ENCODE peak calls at places on chromosomes 13 and 19, in ten cellular contexts. One of them, this sample, is unnamed.

GRCh38 chr19:19562665-19563347 is 24.7 kb downstream of the CILP2 start:
- DNase-seq in aorta: no peak
- DNase-seq in H54: no peak
- DNase-seq in effector memory CD8-positive, alpha-beta T cell: no peak
- DNase-seq in occipital lobe: no peak
- DNase-seq in B cell: no peak
- DNase-seq in stimulated activated CD8-positive, alpha-beta memory T cell treated with anti-CD3 and anti-CD28 coated beads, Interleukin-15, amount 100 ng/mL, for 4 hours: no peak
- DNase-seq in AG09309: no peak
- DNase-seq in fibroblast of pulmonary artery: no peak
- DNase-seq in stimulated activated naive CD8-positive, alpha-beta T cell treated with anti-CD3 and anti-CD28 coated beads, Interleukin-15, Interleukin-2, amounts not matched to agents 100 U/mL and 50 U/mL, for 24 hours: no peak
- DNase-seq in this sample: no peak

GRCh38 chr19:49988007-49988406 is 27.0 kb upstream of the SIGLEC11 start:
- DNase-seq in aorta: no peak
- DNase-seq in H54: no peak
- DNase-seq in effector memory CD8-positive, alpha-beta T cell: no peak
- DNase-seq in occipital lobe: no peak
- DNase-seq in B cell: no peak
- DNase-seq in stimulated activated CD8-positive, alpha-beta memory T cell treated with anti-CD3 and anti-CD28 coated beads, Interleukin-15, amount 100 ng/mL, for 4 hours: no peak
- DNase-seq in AG09309: no peak
- DNase-seq in fibroblast of pulmonary artery: no peak
- DNase-seq in stimulated activated naive CD8-positive, alpha-beta T cell treated with anti-CD3 and anti-CD28 coated beads, Interleukin-15, Interleukin-2, amounts not matched to agents 100 U/mL and 50 U/mL, for 24 hours: no peak
- DNase-seq in this sample: no peak

GRCh38 chr13:24185591-24186232 is 25.2 kb downstream of the SPATA13 start:
- DNase-seq in aorta: no peak
- DNase-seq in H54: no peak
- DNase-seq in effector memory CD8-positive, alpha-beta T cell: no peak
- DNase-seq in occipital lobe: no peak
- DNase-seq in B cell: no peak
- DNase-seq in stimulated activated CD8-positive, alpha-beta memory T cell treated with anti-CD3 and anti-CD28 coated beads, Interleukin-15, amount 100 ng/mL, for 4 hours: no peak
- DNase-seq in AG09309: no peak
- DNase-seq in fibroblast of pulmonary artery: peak; percentile 38
- DNase-seq in stimulated activated naive CD8-positive, alpha-beta T cell treated with anti-CD3 and anti-CD28 coated beads, Interleukin-15, Interleukin-2, amounts not matched to agents 100 U/mL and 50 U/mL, for 24 hours: no peak
- DNase-seq in this sample: no peak

GRCh38 chr19:45467115-45467455 is 711 bp upstream of the FOSB start:
- DNase-seq in aorta: no peak
- DNase-seq in H54: no peak
- DNase-seq in effector memory CD8-positive, alpha-beta T cell: no peak
- DNase-seq in occipital lobe: no peak
- DNase-seq in B cell: no peak
- DNase-seq in stimulated activated CD8-positive, alpha-beta memory T cell treated with anti-CD3 and anti-CD28 coated beads, Interleukin-15, amount 100 ng/mL, for 4 hours: no peak
- DNase-seq in AG09309: no peak
- DNase-seq in fibroblast of pulmonary artery: no peak
- DNase-seq in stimulated activated naive CD8-positive, alpha-beta T cell treated with anti-CD3 and anti-CD28 coated beads, Interleukin-15, Interleukin-2, amounts not matched to agents 100 U/mL and 50 U/mL, for 24 hours: no peak
- DNase-seq in this sample: no peak

GRCh38 chr19:54343868-54344267 is 4.9 kb upstream of the LILRA4 start:
- DNase-seq in aorta: no peak
- DNase-seq in H54: no peak
- DNase-seq in effector memory CD8-positive, alpha-beta T cell: no peak
- DNase-seq in occipital lobe: no peak
- DNase-seq in B cell: no peak
- DNase-seq in stimulated activated CD8-positive, alpha-beta memory T cell treated with anti-CD3 and anti-CD28 coated beads, Interleukin-15, amount 100 ng/mL, for 4 hours: no peak
- DNase-seq in AG09309: no peak
- DNase-seq in fibroblast of pulmonary artery: no peak
- DNase-seq in stimulated activated naive CD8-positive, alpha-beta T cell treated with anti-CD3 and anti-CD28 coated beads, Interleukin-15, Interleukin-2, amounts not matched to agents 100 U/mL and 50 U/mL, for 24 hours: no peak
- DNase-seq in this sample: no peak

GRCh38 chr13:106455777-106456176 is 79.7 kb downstream of the EFNB2 start:
- DNase-seq in aorta: no peak
- DNase-seq in H54: no peak
- DNase-seq in effector memory CD8-positive, alpha-beta T cell: no peak
- DNase-seq in occipital lobe: no peak
- DNase-seq in B cell: no peak
- DNase-seq in stimulated activated CD8-positive, alpha-beta memory T cell treated with anti-CD3 and anti-CD28 coated beads, Interleukin-15, amount 100 ng/mL, for 4 hours: no peak
- DNase-seq in AG09309: peak; percentile 8
- DNase-seq in fibroblast of pulmonary artery: no peak
- DNase-seq in stimulated activated naive CD8-positive, alpha-beta T cell treated with anti-CD3 and anti-CD28 coated beads, Interleukin-15, Interleukin-2, amounts not matched to agents 100 U/mL and 50 U/mL, for 24 hours: no peak
- DNase-seq in this sample: no peak

GRCh38 chr13:23470706-23471610 is 37.5 kb upstream of the SACS start:
- DNase-seq in aorta: no peak
- DNase-seq in H54: no peak
- DNase-seq in effector memory CD8-positive, alpha-beta T cell: no peak
- DNase-seq in occipital lobe: no peak
- DNase-seq in B cell: no peak
- DNase-seq in stimulated activated CD8-positive, alpha-beta memory T cell treated with anti-CD3 and anti-CD28 coated beads, Interleukin-15, amount 100 ng/mL, for 4 hours: no peak
- DNase-seq in AG09309: no peak
- DNase-seq in fibroblast of pulmonary artery: no peak
- DNase-seq in stimulated activated naive CD8-positive, alpha-beta T cell treated with anti-CD3 and anti-CD28 coated beads, Interleukin-15, Interleukin-2, amounts not matched to agents 100 U/mL and 50 U/mL, for 24 hours: no peak
- DNase-seq in this sample: no peak

GRCh38 chr19:39924389-39924788 is 10.0 kb downstream of the FCGBP start:
- DNase-seq in aorta: no peak
- DNase-seq in H54: no peak
- DNase-seq in effector memory CD8-positive, alpha-beta T cell: no peak
- DNase-seq in occipital lobe: no peak
- DNase-seq in B cell: no peak
- DNase-seq in stimulated activated CD8-positive, alpha-beta memory T cell treated with anti-CD3 and anti-CD28 coated beads, Interleukin-15, amount 100 ng/mL, for 4 hours: no peak
- DNase-seq in AG09309: no peak
- DNase-seq in fibroblast of pulmonary artery: no peak
- DNase-seq in stimulated activated naive CD8-positive, alpha-beta T cell treated with anti-CD3 and anti-CD28 coated beads, Interleukin-15, Interleukin-2, amounts not matched to agents 100 U/mL and 50 U/mL, for 24 hours: no peak
- DNase-seq in this sample: no peak

GRCh38 chr13:45393941-45394570 is 24.1 kb downstream of the SLC25A30 start:
- DNase-seq in aorta: no peak
- DNase-seq in H54: peak; percentile 27
- DNase-seq in effector memory CD8-positive, alpha-beta T cell: no peak
- DNase-seq in occipital lobe: peak; percentile 10
- DNase-seq in B cell: peak; percentile 68
- DNase-seq in stimulated activated CD8-positive, alpha-beta memory T cell treated with anti-CD3 and anti-CD28 coated beads, Interleukin-15, amount 100 ng/mL, for 4 hours: no peak
- DNase-seq in AG09309: no peak
- DNase-seq in fibroblast of pulmonary artery: peak; percentile 67
- DNase-seq in stimulated activated naive CD8-positive, alpha-beta T cell treated with anti-CD3 and anti-CD28 coated beads, Interleukin-15, Interleukin-2, amounts not matched to agents 100 U/mL and 50 U/mL, for 24 hours: peak; percentile 46
- DNase-seq in this sample: peak; percentile 41

GRCh38 chr13:52846567-52847321 is 1.7 kb downstream of the PCDH8 start:
- DNase-seq in aorta: peak; percentile 85
- DNase-seq in H54: no peak
- DNase-seq in effector memory CD8-positive, alpha-beta T cell: no peak
- DNase-seq in occipital lobe: peak; percentile 11
- DNase-seq in B cell: peak; percentile 39
- DNase-seq in stimulated activated CD8-positive, alpha-beta memory T cell treated with anti-CD3 and anti-CD28 coated beads, Interleukin-15, amount 100 ng/mL, for 4 hours: no peak
- DNase-seq in AG09309: no peak
- DNase-seq in fibroblast of pulmonary artery: peak; percentile 22
- DNase-seq in stimulated activated naive CD8-positive, alpha-beta T cell treated with anti-CD3 and anti-CD28 coated beads, Interleukin-15, Interleukin-2, amounts not matched to agents 100 U/mL and 50 U/mL, for 24 hours: peak; percentile 49
- DNase-seq in this sample: no peak

GRCh38 chr19:1365306-1365963 is 18.3 kb upstream of the NDUFS7 start:
- DNase-seq in aorta: no peak
- DNase-seq in H54: no peak
- DNase-seq in effector memory CD8-positive, alpha-beta T cell: no peak
- DNase-seq in occipital lobe: no peak
- DNase-seq in B cell: no peak
- DNase-seq in stimulated activated CD8-positive, alpha-beta memory T cell treated with anti-CD3 and anti-CD28 coated beads, Interleukin-15, amount 100 ng/mL, for 4 hours: no peak
- DNase-seq in AG09309: no peak
- DNase-seq in fibroblast of pulmonary artery: no peak
- DNase-seq in stimulated activated naive CD8-positive, alpha-beta T cell treated with anti-CD3 and anti-CD28 coated beads, Interleukin-15, Interleukin-2, amounts not matched to agents 100 U/mL and 50 U/mL, for 24 hours: no peak
- DNase-seq in this sample: no peak

GRCh38 chr19:38736036-38736412 is 8.2 kb downstream of the CAPN12 start:
- DNase-seq in aorta: peak; percentile 89
- DNase-seq in H54: no peak
- DNase-seq in effector memory CD8-positive, alpha-beta T cell: peak; percentile 63
- DNase-seq in occipital lobe: no peak
- DNase-seq in B cell: peak; percentile 82
- DNase-seq in stimulated activated CD8-positive, alpha-beta memory T cell treated with anti-CD3 and anti-CD28 coated beads, Interleukin-15, amount 100 ng/mL, for 4 hours: peak; percentile 42
- DNase-seq in AG09309: no peak
- DNase-seq in fibroblast of pulmonary artery: no peak
- DNase-seq in stimulated activated naive CD8-positive, alpha-beta T cell treated with anti-CD3 and anti-CD28 coated beads, Interleukin-15, Interleukin-2, amounts not matched to agents 100 U/mL and 50 U/mL, for 24 hours: peak; percentile 68
- DNase-seq in this sample: peak; percentile 46

GRCh38 chr19:54478677-54479266 is 5.7 kb upstream of the CDC42EP5 start:
- DNase-seq in aorta: peak; percentile 41
- DNase-seq in H54: no peak
- DNase-seq in effector memory CD8-positive, alpha-beta T cell: no peak
- DNase-seq in occipital lobe: no peak
- DNase-seq in B cell: peak; percentile 48
- DNase-seq in stimulated activated CD8-positive, alpha-beta memory T cell treated with anti-CD3 and anti-CD28 coated beads, Interleukin-15, amount 100 ng/mL, for 4 hours: no peak
- DNase-seq in AG09309: no peak
- DNase-seq in fibroblast of pulmonary artery: peak; percentile 67
- DNase-seq in stimulated activated naive CD8-positive, alpha-beta T cell treated with anti-CD3 and anti-CD28 coated beads, Interleukin-15, Interleukin-2, amounts not matched to agents 100 U/mL and 50 U/mL, for 24 hours: no peak
- DNase-seq in this sample: peak; percentile 39

GRCh38 chr13:77918391-77919261 is at the start of gene EDNRB:
- DNase-seq in aorta: peak; percentile 79
- DNase-seq in H54: no peak
- DNase-seq in effector memory CD8-positive, alpha-beta T cell: no peak
- DNase-seq in occipital lobe: peak; percentile 18
- DNase-seq in B cell: no peak
- DNase-seq in stimulated activated CD8-positive, alpha-beta memory T cell treated with anti-CD3 and anti-CD28 coated beads, Interleukin-15, amount 100 ng/mL, for 4 hours: no peak
- DNase-seq in AG09309: no peak
- DNase-seq in fibroblast of pulmonary artery: peak; percentile 44
- DNase-seq in stimulated activated naive CD8-positive, alpha-beta T cell treated with anti-CD3 and anti-CD28 coated beads, Interleukin-15, Interleukin-2, amounts not matched to agents 100 U/mL and 50 U/mL, for 24 hours: peak; percentile 9
- DNase-seq in this sample: peak; percentile 16

GRCh38 chr19:30060872-30061556 is 119.0 kb downstream of the URI1 start:
- DNase-seq in aorta: no peak
- DNase-seq in H54: no peak
- DNase-seq in effector memory CD8-positive, alpha-beta T cell: no peak
- DNase-seq in occipital lobe: no peak
- DNase-seq in B cell: peak; percentile 24
- DNase-seq in stimulated activated CD8-positive, alpha-beta memory T cell treated with anti-CD3 and anti-CD28 coated beads, Interleukin-15, amount 100 ng/mL, for 4 hours: no peak
- DNase-seq in AG09309: no peak
- DNase-seq in fibroblast of pulmonary artery: no peak
- DNase-seq in stimulated activated naive CD8-positive, alpha-beta T cell treated with anti-CD3 and anti-CD28 coated beads, Interleukin-15, Interleukin-2, amounts not matched to agents 100 U/mL and 50 U/mL, for 24 hours: no peak
- DNase-seq in this sample: no peak

GRCh38 chr19:31432411-31432810 is 83.2 kb upstream of the TSHZ3 start:
- DNase-seq in aorta: no peak
- DNase-seq in H54: no peak
- DNase-seq in effector memory CD8-positive, alpha-beta T cell: no peak
- DNase-seq in occipital lobe: no peak
- DNase-seq in B cell: no peak
- DNase-seq in stimulated activated CD8-positive, alpha-beta memory T cell treated with anti-CD3 and anti-CD28 coated beads, Interleukin-15, amount 100 ng/mL, for 4 hours: no peak
- DNase-seq in AG09309: no peak
- DNase-seq in fibroblast of pulmonary artery: no peak
- DNase-seq in stimulated activated naive CD8-positive, alpha-beta T cell treated with anti-CD3 and anti-CD28 coated beads, Interleukin-15, Interleukin-2, amounts not matched to agents 100 U/mL and 50 U/mL, for 24 hours: no peak
- DNase-seq in this sample: no peak